ENCODE peak calls at places on chromosomes 12 and 14, in seven cellular contexts. One of them, this sample, is unnamed.

GRCh38 chr12:13436696-13437391 is 240.3 kb downstream of the EMP1 start:
- DNase-seq in kidney glomerular epithelial cell: no peak
- DNase-seq in heart right ventricle: no peak
- DNase-seq in amniotic stem cell: no peak
- DNase-seq in stimulated activated CD4-positive, alpha-beta T cell treated with anti-CD3 and anti-CD28 coated beads, Interleukin-2, amount 100 ng/mL, for 48 hours: no peak
- DNase-seq in activated CD8-positive, alpha-beta memory T cell treated with anti-CD3 and anti-CD28 coated beads for 1 hour: no peak
- DNase-seq in NCI-H460: no peak
- DNase-seq in this sample: peak

GRCh38 chr14:69643430-69644200 is 32.2 kb downstream of the SUSD6 start:
- DNase-seq in activated CD8-positive, alpha-beta memory T cell treated with anti-CD3 and anti-CD28 coated beads for 1 hour: peak
- DNase-seq in kidney glomerular epithelial cell: peak
- DNase-seq in stimulated activated CD4-positive, alpha-beta T cell treated with anti-CD3 and anti-CD28 coated beads, Interleukin-2, amount 100 ng/mL, for 48 hours: peak
- DNase-seq in heart right ventricle: no peak
- DNase-seq in amniotic stem cell: no peak
- DNase-seq in NCI-H460: no peak
- DNase-seq in this sample: no peak

GRCh38 chr12:131829351-131829794 is 1.2 kb downstream of the MMP17 start:
- DNase-seq in stimulated activated CD4-positive, alpha-beta T cell treated with anti-CD3 and anti-CD28 coated beads, Interleukin-2, amount 100 ng/mL, for 48 hours: no peak
- DNase-seq in kidney glomerular epithelial cell: no peak
- DNase-seq in activated CD8-positive, alpha-beta memory T cell treated with anti-CD3 and anti-CD28 coated beads for 1 hour: no peak
- DNase-seq in amniotic stem cell: no peak
- DNase-seq in NCI-H460: no peak
- DNase-seq in heart right ventricle: no peak
- DNase-seq in this sample: no peak

GRCh38 chr12:122028601-122029560 is 7.2 kb downstream of the BCL7A start:
- DNase-seq in amniotic stem cell: no peak
- DNase-seq in kidney glomerular epithelial cell: no peak
- DNase-seq in heart right ventricle: no peak
- DNase-seq in stimulated activated CD4-positive, alpha-beta T cell treated with anti-CD3 and anti-CD28 coated beads, Interleukin-2, amount 100 ng/mL, for 48 hours: no peak
- DNase-seq in NCI-H460: no peak
- DNase-seq in activated CD8-positive, alpha-beta memory T cell treated with anti-CD3 and anti-CD28 coated beads for 1 hour: no peak
- DNase-seq in this sample: no peak

GRCh38 chr14:20866963-20867362 is 24.2 kb upstream of the RNASE3 start:
- DNase-seq in kidney glomerular epithelial cell: no peak
- DNase-seq in amniotic stem cell: no peak
- DNase-seq in activated CD8-positive, alpha-beta memory T cell treated with anti-CD3 and anti-CD28 coated beads for 1 hour: no peak
- DNase-seq in stimulated activated CD4-positive, alpha-beta T cell treated with anti-CD3 and anti-CD28 coated beads, Interleukin-2, amount 100 ng/mL, for 48 hours: no peak
- DNase-seq in heart right ventricle: no peak
- DNase-seq in NCI-H460: no peak
- DNase-seq in this sample: no peak

GRCh38 chr12:27922591-27923139 is 49.9 kb downstream of the PTHLH start:
- DNase-seq in amniotic stem cell: peak
- DNase-seq in NCI-H460: no peak
- DNase-seq in activated CD8-positive, alpha-beta memory T cell treated with anti-CD3 and anti-CD28 coated beads for 1 hour: no peak
- DNase-seq in kidney glomerular epithelial cell: no peak
- DNase-seq in stimulated activated CD4-positive, alpha-beta T cell treated with anti-CD3 and anti-CD28 coated beads, Interleukin-2, amount 100 ng/mL, for 48 hours: no peak
- DNase-seq in heart right ventricle: no peak
- DNase-seq in this sample: no peak

GRCh38 chr12:69671597-69671996 is 27.5 kb downstream of the BEST3 start:
- DNase-seq in stimulated activated CD4-positive, alpha-beta T cell treated with anti-CD3 and anti-CD28 coated beads, Interleukin-2, amount 100 ng/mL, for 48 hours: no peak
- DNase-seq in activated CD8-positive, alpha-beta memory T cell treated with anti-CD3 and anti-CD28 coated beads for 1 hour: no peak
- DNase-seq in kidney glomerular epithelial cell: no peak
- DNase-seq in heart right ventricle: no peak
- DNase-seq in NCI-H460: no peak
- DNase-seq in amniotic stem cell: no peak
- DNase-seq in this sample: no peak

GRCh38 chr12:72281145-72281544 is 9.0 kb downstream of the TRHDE start:
- DNase-seq in heart right ventricle: no peak
- DNase-seq in activated CD8-positive, alpha-beta memory T cell treated with anti-CD3 and anti-CD28 coated beads for 1 hour: no peak
- DNase-seq in amniotic stem cell: no peak
- DNase-seq in stimulated activated CD4-positive, alpha-beta T cell treated with anti-CD3 and anti-CD28 coated beads, Interleukin-2, amount 100 ng/mL, for 48 hours: no peak
- DNase-seq in NCI-H460: no peak
- DNase-seq in kidney glomerular epithelial cell: peak
- DNase-seq in this sample: no peak

GRCh38 chr12:47766496-47767196 is 6.4 kb upstream of the SLC48A1 start:
- DNase-seq in kidney glomerular epithelial cell: no peak
- DNase-seq in activated CD8-positive, alpha-beta memory T cell treated with anti-CD3 and anti-CD28 coated beads for 1 hour: no peak
- DNase-seq in amniotic stem cell: no peak
- DNase-seq in stimulated activated CD4-positive, alpha-beta T cell treated with anti-CD3 and anti-CD28 coated beads, Interleukin-2, amount 100 ng/mL, for 48 hours: no peak
- DNase-seq in heart right ventricle: peak
- DNase-seq in NCI-H460: no peak
- DNase-seq in this sample: no peak

GRCh38 chr14:83172363-83172762 is 1638.7 kb upstream of the SEL1L start:
- DNase-seq in amniotic stem cell: peak
- DNase-seq in heart right ventricle: no peak
- DNase-seq in NCI-H460: no peak
- DNase-seq in stimulated activated CD4-positive, alpha-beta T cell treated with anti-CD3 and anti-CD28 coated beads, Interleukin-2, amount 100 ng/mL, for 48 hours: no peak
- DNase-seq in kidney glomerular epithelial cell: no peak
- DNase-seq in activated CD8-positive, alpha-beta memory T cell treated with anti-CD3 and anti-CD28 coated beads for 1 hour: no peak
- DNase-seq in this sample: no peak

GRCh38 chr14:103290056-103290455 is 44.0 kb upstream of the EIF5 start:
- DNase-seq in activated CD8-positive, alpha-beta memory T cell treated with anti-CD3 and anti-CD28 coated beads for 1 hour: no peak
- DNase-seq in NCI-H460: no peak
- DNase-seq in kidney glomerular epithelial cell: no peak
- DNase-seq in stimulated activated CD4-positive, alpha-beta T cell treated with anti-CD3 and anti-CD28 coated beads, Interleukin-2, amount 100 ng/mL, for 48 hours: no peak
- DNase-seq in heart right ventricle: no peak
- DNase-seq in amniotic stem cell: no peak
- DNase-seq in this sample: no peak

GRCh38 chr12:70645494-70646317 is 8.5 kb upstream of the PTPRB start:
- DNase-seq in stimulated activated CD4-positive, alpha-beta T cell treated with anti-CD3 and anti-CD28 coated beads, Interleukin-2, amount 100 ng/mL, for 48 hours: no peak
- DNase-seq in amniotic stem cell: peak
- DNase-seq in kidney glomerular epithelial cell: peak
- DNase-seq in activated CD8-positive, alpha-beta memory T cell treated with anti-CD3 and anti-CD28 coated beads for 1 hour: peak
- DNase-seq in heart right ventricle: peak
- DNase-seq in NCI-H460: peak
- DNase-seq in this sample: peak

GRCh38 chr14:93029911-93030555 is 85.7 kb downstream of the ITPK1 start:
- DNase-seq in NCI-H460: no peak
- DNase-seq in heart right ventricle: no peak
- DNase-seq in activated CD8-positive, alpha-beta memory T cell treated with anti-CD3 and anti-CD28 coated beads for 1 hour: no peak
- DNase-seq in amniotic stem cell: no peak
- DNase-seq in kidney glomerular epithelial cell: no peak
- DNase-seq in stimulated activated CD4-positive, alpha-beta T cell treated with anti-CD3 and anti-CD28 coated beads, Interleukin-2, amount 100 ng/mL, for 48 hours: no peak
- DNase-seq in this sample: no peak

GRCh38 chr12:94509317-94509716 is 49.6 kb upstream of the CEP83 start:
- DNase-seq in stimulated activated CD4-positive, alpha-beta T cell treated with anti-CD3 and anti-CD28 coated beads, Interleukin-2, amount 100 ng/mL, for 48 hours: no peak
- DNase-seq in activated CD8-positive, alpha-beta memory T cell treated with anti-CD3 and anti-CD28 coated beads for 1 hour: no peak
- DNase-seq in kidney glomerular epithelial cell: no peak
- DNase-seq in amniotic stem cell: no peak
- DNase-seq in heart right ventricle: no peak
- DNase-seq in NCI-H460: no peak
- DNase-seq in this sample: no peak

GRCh38 chr12:6089041-6089823 is 35.2 kb downstream of the VWF start:
- DNase-seq in amniotic stem cell: no peak
- DNase-seq in stimulated activated CD4-positive, alpha-beta T cell treated with anti-CD3 and anti-CD28 coated beads, Interleukin-2, amount 100 ng/mL, for 48 hours: no peak
- DNase-seq in NCI-H460: no peak
- DNase-seq in kidney glomerular epithelial cell: peak
- DNase-seq in activated CD8-positive, alpha-beta memory T cell treated with anti-CD3 and anti-CD28 coated beads for 1 hour: no peak
- DNase-seq in heart right ventricle: no peak
- DNase-seq in this sample: peak

GRCh38 chr12:83826112-83826511 is 1086.5 kb downstream of the SLC6A15 start:
- DNase-seq in kidney glomerular epithelial cell: no peak
- DNase-seq in heart right ventricle: no peak
- DNase-seq in NCI-H460: peak
- DNase-seq in stimulated activated CD4-positive, alpha-beta T cell treated with anti-CD3 and anti-CD28 coated beads, Interleukin-2, amount 100 ng/mL, for 48 hours: peak
- DNase-seq in amniotic stem cell: peak
- DNase-seq in activated CD8-positive, alpha-beta memory T cell treated with anti-CD3 and anti-CD28 coated beads for 1 hour: no peak
- DNase-seq in this sample: no peak

GRCh38 chr12:75856228-75856627 is 175.3 kb downstream of the PHLDA1 start:
- DNase-seq in kidney glomerular epithelial cell: no peak
- DNase-seq in NCI-H460: no peak
- DNase-seq in heart right ventricle: no peak
- DNase-seq in stimulated activated CD4-positive, alpha-beta T cell treated with anti-CD3 and anti-CD28 coated beads, Interleukin-2, amount 100 ng/mL, for 48 hours: no peak
- DNase-seq in amniotic stem cell: no peak
- DNase-seq in activated CD8-positive, alpha-beta memory T cell treated with anti-CD3 and anti-CD28 coated beads for 1 hour: no peak
- DNase-seq in this sample: no peak

GRCh38 chr12:5432011-5432400 is at the start of gene NTF3:
- DNase-seq in stimulated activated CD4-positive, alpha-beta T cell treated with anti-CD3 and anti-CD28 coated beads, Interleukin-2, amount 100 ng/mL, for 48 hours: no peak
- DNase-seq in NCI-H460: no peak
- DNase-seq in kidney glomerular epithelial cell: no peak
- DNase-seq in amniotic stem cell: no peak
- DNase-seq in heart right ventricle: peak
- DNase-seq in activated CD8-positive, alpha-beta memory T cell treated with anti-CD3 and anti-CD28 coated beads for 1 hour: no peak
- DNase-seq in this sample: peak

GRCh38 chr14:53979747-53980642 is 23.4 kb upstream of the BMP4 start:
- DNase-seq in heart right ventricle: peak
- DNase-seq in amniotic stem cell: no peak
- DNase-seq in stimulated activated CD4-positive, alpha-beta T cell treated with anti-CD3 and anti-CD28 coated beads, Interleukin-2, amount 100 ng/mL, for 48 hours: no peak
- DNase-seq in NCI-H460: no peak
- DNase-seq in activated CD8-positive, alpha-beta memory T cell treated with anti-CD3 and anti-CD28 coated beads for 1 hour: no peak
- DNase-seq in kidney glomerular epithelial cell: peak
- DNase-seq in this sample: no peak

GRCh38 chr12:40820794-40821484 is 128.7 kb downstream of the CNTN1 start:
- DNase-seq in activated CD8-positive, alpha-beta memory T cell treated with anti-CD3 and anti-CD28 coated beads for 1 hour: no peak
- DNase-seq in amniotic stem cell: no peak
- DNase-seq in NCI-H460: no peak
- DNase-seq in kidney glomerular epithelial cell: no peak
- DNase-seq in heart right ventricle: no peak
- DNase-seq in stimulated activated CD4-positive, alpha-beta T cell treated with anti-CD3 and anti-CD28 coated beads, Interleukin-2, amount 100 ng/mL, for 48 hours: no peak
- DNase-seq in this sample: no peak

This sample was measured in tibial artery.